ENCODE peak calls at places on chromosomes 13 and 19, in six cellular contexts. One of them, this sample, is unnamed.

GRCh38 chr19:55913643-55914268 is 18.4 kb downstream of the NLRP13 start:
- DNase-seq in heart right ventricle: no peak
- DNase-seq in AG04450: no peak
- DNase-seq in pancreas: no peak
- DNase-seq in GM12865: peak; percentile 1
- DNase-seq in HL-60: peak; percentile 8
- DNase-seq in this sample: no peak

GRCh38 chr13:23876265-23876664 is 12.9 kb downstream of the MIPEP start:
- DNase-seq in HL-60: peak; percentile 12
- DNase-seq in AG04450: no peak
- DNase-seq in heart right ventricle: no peak
- DNase-seq in GM12865: peak; percentile 48
- DNase-seq in pancreas: peak; percentile 29
- DNase-seq in this sample: no peak

GRCh38 chr19:13503570-13504235 is 2.6 kb downstream of the CACNA1A start:
- DNase-seq in AG04450: no peak
- DNase-seq in heart right ventricle: no peak
- DNase-seq in GM12865: no peak
- DNase-seq in pancreas: no peak
- DNase-seq in HL-60: no peak
- DNase-seq in this sample: no peak

GRCh38 chr19:49589391-49589790 is 1.6 kb upstream of the PRR12 start:
- DNase-seq in HL-60: no peak
- DNase-seq in pancreas: peak; percentile 28
- DNase-seq in AG04450: no peak
- DNase-seq in heart right ventricle: no peak
- DNase-seq in GM12865: no peak
- DNase-seq in this sample: no peak

GRCh38 chr19:5925830-5926459 is 11.9 kb downstream of the CAPS start:
- DNase-seq in AG04450: no peak
- DNase-seq in pancreas: no peak
- DNase-seq in HL-60: no peak
- DNase-seq in heart right ventricle: no peak
- DNase-seq in GM12865: no peak
- DNase-seq in this sample: no peak

GRCh38 chr13:76637651-76638111 is 248.5 kb downstream of the KCTD12 start:
- DNase-seq in HL-60: no peak
- DNase-seq in pancreas: no peak
- DNase-seq in AG04450: no peak
- DNase-seq in heart right ventricle: no peak
- DNase-seq in GM12865: no peak
- DNase-seq in this sample: no peak

GRCh38 chr13:20064128-20064527 is 96.7 kb downstream of the GJA3 start:
- DNase-seq in GM12865: no peak
- DNase-seq in pancreas: no peak
- DNase-seq in heart right ventricle: no peak
- DNase-seq in HL-60: no peak
- DNase-seq in AG04450: peak; percentile 18
- DNase-seq in this sample: peak; percentile 64

GRCh38 chr19:45455707-45456499 is 11.9 kb upstream of the FOSB start:
- DNase-seq in GM12865: peak; percentile 67
- DNase-seq in heart right ventricle: peak; percentile 88
- DNase-seq in AG04450: peak; percentile 97
- DNase-seq in HL-60: peak; percentile 91
- DNase-seq in pancreas: peak; percentile 96
- DNase-seq in this sample: peak; percentile 98

GRCh38 chr19:51480590-51480989 is 2.3 kb downstream of the CEACAM18 start:
- DNase-seq in HL-60: no peak
- DNase-seq in heart right ventricle: no peak
- DNase-seq in pancreas: no peak
- DNase-seq in AG04450: no peak
- DNase-seq in GM12865: peak; percentile 13
- DNase-seq in this sample: no peak

GRCh38 chr13:43240278-43240677 is 216.9 kb downstream of the DNAJC15 start:
- DNase-seq in HL-60: no peak
- DNase-seq in pancreas: no peak
- DNase-seq in AG04450: no peak
- DNase-seq in GM12865: peak; percentile 73
- DNase-seq in heart right ventricle: no peak
- DNase-seq in this sample: no peak

GRCh38 chr19:44796701-44797115 is 12.2 kb upstream of the BCAM start:
- DNase-seq in GM12865: peak; percentile 49
- DNase-seq in HL-60: no peak
- DNase-seq in pancreas: peak; percentile 54
- DNase-seq in heart right ventricle: peak; percentile 82
- DNase-seq in AG04450: no peak
- DNase-seq in this sample: no peak

GRCh38 chr13:87087741-87088140 is 583.4 kb upstream of the SLITRK5 start:
- DNase-seq in HL-60: no peak
- DNase-seq in heart right ventricle: no peak
- DNase-seq in GM12865: no peak
- DNase-seq in pancreas: no peak
- DNase-seq in AG04450: no peak
- DNase-seq in this sample: no peak

GRCh38 chr13:65638572-65639168 is 1591.5 kb downstream of the PCDH9 start:
- DNase-seq in GM12865: peak; percentile 52
- DNase-seq in heart right ventricle: no peak
- DNase-seq in AG04450: peak; percentile 34
- DNase-seq in pancreas: no peak
- DNase-seq in HL-60: peak; percentile 26
- DNase-seq in this sample: peak; percentile 49

GRCh38 chr19:45890877-45891276 is 4.9 kb upstream of the IRF2BP1 start:
- DNase-seq in pancreas: no peak
- DNase-seq in AG04450: no peak
- DNase-seq in HL-60: no peak
- DNase-seq in GM12865: no peak
- DNase-seq in heart right ventricle: no peak
- DNase-seq in this sample: no peak

GRCh38 chr19:19514881-19515763 is at the start of gene TSSK6:
- DNase-seq in heart right ventricle: no peak
- DNase-seq in HL-60: no peak
- DNase-seq in GM12865: no peak
- DNase-seq in AG04450: no peak
- DNase-seq in pancreas: peak; percentile 37
- DNase-seq in this sample: no peak

GRCh38 chr19:48154003-48154402 is 16.1 kb downstream of the LIG1 start:
- DNase-seq in heart right ventricle: no peak
- DNase-seq in HL-60: no peak
- DNase-seq in pancreas: no peak
- DNase-seq in GM12865: no peak
- DNase-seq in AG04450: no peak
- DNase-seq in this sample: no peak

GRCh38 chr19:8973501-8974091 is 36.6 kb downstream of the MUC16 start:
- DNase-seq in pancreas: no peak
- DNase-seq in GM12865: no peak
- DNase-seq in HL-60: no peak
- DNase-seq in AG04450: no peak
- DNase-seq in heart right ventricle: no peak
- DNase-seq in this sample: no peak

GRCh38 chr13:59236309-59236939 is 927.3 kb downstream of the DIAPH3 start:
- DNase-seq in HL-60: no peak
- DNase-seq in GM12865: no peak
- DNase-seq in heart right ventricle: no peak
- DNase-seq in pancreas: no peak
- DNase-seq in AG04450: no peak
- DNase-seq in this sample: no peak

GRCh38 chr19:11254662-11255061 is 7.7 kb downstream of the DOCK6 start:
- DNase-seq in AG04450: no peak
- DNase-seq in heart right ventricle: no peak
- DNase-seq in HL-60: no peak
- DNase-seq in pancreas: no peak
- DNase-seq in GM12865: no peak
- DNase-seq in this sample: no peak

GRCh38 chr13:110308377-110309158 is 1.5 kb downstream of the COL4A2 start:
- DNase-seq in heart right ventricle: peak; percentile 63
- DNase-seq in HL-60: no peak
- DNase-seq in GM12865: no peak
- DNase-seq in pancreas: no peak
- DNase-seq in AG04450: no peak
- DNase-seq in this sample: no peak

GRCh38 chr13:45623516-45624090 is 8.1 kb upstream of the ERICH6B start:
- DNase-seq in pancreas: no peak
- DNase-seq in heart right ventricle: no peak
- DNase-seq in HL-60: no peak
- DNase-seq in GM12865: peak; percentile 58
- DNase-seq in AG04450: no peak
- DNase-seq in this sample: no peak

GRCh38 chr13:29436721-29437250 is 158.7 kb downstream of the SLC7A1 start:
- DNase-seq in GM12865: no peak
- DNase-seq in pancreas: no peak
- DNase-seq in heart right ventricle: no peak
- DNase-seq in HL-60: no peak
- DNase-seq in AG04450: no peak
- DNase-seq in this sample: no peak

DNA sequence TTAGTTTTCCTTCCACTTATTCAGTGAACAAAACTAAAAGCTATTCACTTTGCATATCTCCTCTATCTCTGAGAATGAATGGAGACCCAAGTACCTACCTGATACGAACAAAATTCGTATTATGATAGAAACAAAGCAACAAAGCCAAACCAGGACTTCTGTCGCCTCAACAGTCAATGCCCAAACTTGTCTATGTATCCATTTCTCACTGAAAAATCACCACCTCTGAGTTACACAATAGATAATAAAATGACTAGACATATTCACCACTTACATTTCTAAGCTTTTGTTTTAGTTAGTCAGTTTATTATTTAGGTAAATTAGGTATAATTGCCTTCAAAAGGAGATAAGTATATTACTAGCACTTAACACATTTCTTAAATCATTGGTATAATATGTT is 67.7 kb downstream of the CAB39L start:
- DNase-seq in AG04450: no peak
- DNase-seq in HL-60: no peak
- DNase-seq in GM12865: no peak
- DNase-seq in heart right ventricle: no peak
- DNase-seq in pancreas: no peak
- DNase-seq in this sample: no peak
- H3K4me3 ChIP-seq in AG04450: no peak overlapping the region
- H3K4me3 ChIP-seq in HL-60: no peak overlapping the region
- H3K4me3 ChIP-seq in GM12865: no peak overlapping the region
- H3K4me3 ChIP-seq in heart right ventricle: no peak overlapping the region
- H3K4me3 ChIP-seq in pancreas: no peak overlapping the region
- H3K4me3 ChIP-seq in this sample: no peak overlapping the region

GRCh38 chr19:18439025-18439909 is 1.3 kb upstream of the ISYNA1 start:
- DNase-seq in HL-60: no peak
- DNase-seq in pancreas: peak; percentile 63
- DNase-seq in AG04450: no peak
- DNase-seq in heart right ventricle: no peak
- DNase-seq in GM12865: no peak
- DNase-seq in this sample: no peak
- TF ChIP-seq CTCF in HL-60: no peak
- TF ChIP-seq CTCF in pancreas: no peak
- TF ChIP-seq CTCF in AG04450: peak; percentile 33
- TF ChIP-seq CTCF in heart right ventricle: no peak
- TF ChIP-seq CTCF in GM12865: no peak
- TF ChIP-seq CTCF in this sample: no peak

GRCh38 chr13:51614350-51614786 is 30.1 kb downstream of the WDFY2 start:
- DNase-seq in heart right ventricle: peak; percentile 45
- DNase-seq in GM12865: peak; percentile 76
- DNase-seq in AG04450: no peak
- DNase-seq in pancreas: peak; percentile 36
- DNase-seq in HL-60: peak; percentile 85
- DNase-seq in this sample: no peak
- H3K4me3 ChIP-seq in heart right ventricle: peak overlapping the region; percentile 27
- H3K4me3 ChIP-seq in GM12865: peak overlapping the region; percentile 49
- H3K4me3 ChIP-seq in AG04450: no peak overlapping the region
- H3K4me3 ChIP-seq in pancreas: no peak overlapping the region
- H3K4me3 ChIP-seq in HL-60: peak overlapping the region; percentile 32
- H3K4me3 ChIP-seq in this sample: no peak overlapping the region

GRCh38 chr19:3302755-3303154 is 63.6 kb upstream of the NFIC start:
- DNase-seq in AG04450: no peak
- DNase-seq in GM12865: peak; percentile 23
- DNase-seq in HL-60: peak; percentile 8
- DNase-seq in heart right ventricle: no peak
- DNase-seq in pancreas: no peak
- DNase-seq in this sample: no peak
- TF ChIP-seq CTCF in AG04450: no peak
- TF ChIP-seq CTCF in GM12865: no peak
- TF ChIP-seq CTCF in HL-60: no peak
- TF ChIP-seq CTCF in heart right ventricle: no peak
- TF ChIP-seq CTCF in pancreas: no peak
- TF ChIP-seq CTCF in this sample: no peak

GRCh38 chr13:32039056-32039455 is 7.5 kb downstream of the FRY start:
- DNase-seq in AG04450: no peak
- DNase-seq in HL-60: no peak
- DNase-seq in GM12865: no peak
- DNase-seq in pancreas: no peak
- DNase-seq in heart right ventricle: no peak
- DNase-seq in this sample: no peak
- H3K4me3 ChIP-seq in AG04450: no peak overlapping the region
- H3K4me3 ChIP-seq in HL-60: no peak overlapping the region
- H3K4me3 ChIP-seq in GM12865: no peak overlapping the region
- H3K4me3 ChIP-seq in pancreas: no peak overlapping the region
- H3K4me3 ChIP-seq in heart right ventricle: no peak overlapping the region
- H3K4me3 ChIP-seq in this sample: no peak overlapping the region

GRCh38 chr13:48849515-48849914 is 126.2 kb upstream of the FNDC3A start:
- DNase-seq in pancreas: no peak
- DNase-seq in AG04450: no peak
- DNase-seq in HL-60: no peak
- DNase-seq in GM12865: no peak
- DNase-seq in heart right ventricle: no peak
- DNase-seq in this sample: no peak
- TF ChIP-seq CTCF in pancreas: no peak
- TF ChIP-seq CTCF in AG04450: no peak
- TF ChIP-seq CTCF in HL-60: no peak
- TF ChIP-seq CTCF in GM12865: no peak
- TF ChIP-seq CTCF in heart right ventricle: no peak
- TF ChIP-seq CTCF in this sample: no peak